ENCODE peak calls at places on chromosomes 7 and 10, in ten cellular contexts. C, E, U, X, R, B, S, N, F and O are unnamed samples.

GRCh38 chr10:68434657-68435056 is 27.6 kb upstream of the RUFY2 start:
- DNase-seq in X (no peak), C (no peak), S (no peak), B (no peak), F (no peak), U (no peak), N (no peak), R (no peak), E (no peak), O (no peak)

GRCh38 chr7:423312-424260 is 96.1 kb downstream of the PDGFA start:
- DNase-seq in X (no peak), U (no peak), F (no peak), S (no peak), R (no peak), C (no peak), B (no peak), N (no peak), E (peak), O (no peak)

GRCh38 chr10:124592736-124593430 is 131.3 kb downstream of the LHPP start:
- DNase-seq in N (no peak), F (no peak), C (no peak), X (no peak), U (peak), R (no peak), E (peak), S (no peak), B (no peak), O (no peak)

GRCh38 chr7:27188666-27189559 is 3.9 kb upstream of the HOXA11 start:
- DNase-seq in X (no peak), R (peak), N (no peak), E (peak), C (peak), S (peak), F (peak), U (no peak), B (no peak), O (no peak)

GRCh38 chr7:22786290-22786932 is 36.2 kb downstream of the TOMM7 start:
- DNase-seq in N (no peak), X (no peak), S (no peak), R (no peak), C (no peak), B (no peak), E (no peak), U (no peak), F (peak), O (no peak)

GRCh38 chr10:9579110-9579705 is 1438.5 kb upstream of the CELF2 start:
- DNase-seq in C (no peak), N (no peak), F (no peak), R (no peak), U (no peak), X (no peak), S (peak), E (no peak), B (no peak), O (no peak)

GRCh38 chr10:79347894-79348639 is 798 bp downstream of the PPIF start:
- DNase-seq in S (peak), X (peak), U (peak), R (peak), B (peak), F (peak), N (peak), C (peak), E (peak), O (peak)

GRCh38 chr7:102275123-102275703 is 11.5 kb upstream of the SH2B2 start:
- DNase-seq in S (no peak), R (no peak), U (peak), B (no peak), C (no peak), N (no peak), X (no peak), F (no peak), E (no peak), O (no peak)

GRCh38 chr10:62268399-62269076 is at the start of gene RTKN2:
- DNase-seq in B (peak), S (peak), F (peak), U (peak), X (peak), R (peak), E (peak), C (peak), N (peak), O (peak)

GRCh38 chr7:34156336-34156735 is 251.0 kb downstream of the BMPER start:
- DNase-seq in X (no peak), B (no peak), U (no peak), R (no peak), S (no peak), C (peak), N (no peak), E (no peak), F (no peak), O (peak)

GRCh38 chr7:105934577-105935185 is 28.4 kb upstream of the CDHR3 start:
- DNase-seq in R (no peak), E (no peak), N (no peak), C (peak), S (peak), B (peak), X (no peak), F (no peak), U (peak), O (peak)

GRCh38 chr7:44531421-44532380 is 9.4 kb downstream of the NPC1L1 start:
- DNase-seq in X (no peak), N (no peak), R (no peak), B (no peak), C (no peak), S (no peak), E (no peak), F (no peak), U (no peak), O (no peak)

GRCh38 chr7:21767300-21767900 is 178.3 kb downstream of the CDCA7L start:
- DNase-seq in S (peak), X (no peak), R (peak), B (peak), U (peak), F (peak), E (no peak), N (peak), C (peak), O (no peak)

GRCh38 chr10:77504870-77505257 is 132.7 kb downstream of the KCNMA1 start:
- DNase-seq in N (no peak), E (no peak), B (no peak), U (no peak), F (no peak), X (no peak), S (peak), C (no peak), R (no peak), O (no peak)

GRCh38 chr10:72688208-72688651 is 3.7 kb upstream of the MCU start:
- DNase-seq in X (no peak), C (peak), S (peak), R (no peak), B (no peak), U (no peak), F (peak), E (no peak), N (no peak), O (peak)

GRCh38 chr7:47326808-47327207 is 255.1 kb downstream of the TNS3 start:
- DNase-seq in X (no peak), U (peak), F (peak), B (no peak), C (peak), N (no peak), S (peak), R (no peak), E (peak), O (peak)

GRCh38 chr7:83362786-83363185 is 200.1 kb upstream of the PCLO start:
- DNase-seq in E (no peak), X (no peak), S (no peak), F (no peak), B (no peak), U (no peak), C (peak), N (no peak), R (no peak), O (no peak)

GRCh38 chr7:70583965-70584883 is 547.7 kb upstream of the GALNT17 start:
- DNase-seq in X (no peak), N (no peak), C (no peak), B (no peak), U (no peak), F (no peak), R (no peak), S (no peak), E (no peak), O (no peak)

GRCh38 chr7:1588978-1589377 is 19.1 kb upstream of the PSMG3 start:
- DNase-seq in F (no peak), X (no peak), E (no peak), B (no peak), S (no peak), R (no peak), U (no peak), C (no peak), N (no peak), O (no peak)

GRCh38 chr7:13829914-13830603 is 159.4 kb downstream of the ETV1 start:
- DNase-seq in E (no peak), S (peak), X (no peak), F (no peak), C (peak), B (peak), R (no peak), U (peak), N (no peak), O (peak)

GRCh38 chr10:33279276-33279675 is 55.2 kb downstream of the NRP1 start:
- DNase-seq in E (no peak), B (no peak), S (no peak), U (no peak), F (no peak), X (no peak), R (no peak), C (peak), N (no peak), O (no peak)

GRCh38 chr10:77576007-77576367 is 61.6 kb downstream of the KCNMA1 start:
- DNase-seq in R (no peak), E (no peak), C (no peak), U (no peak), F (no peak), N (no peak), B (no peak), X (no peak), S (no peak), O (no peak)

GRCh38 chr7:771241-772004 is 44.3 kb upstream of the PRKAR1B start:
- DNase-seq in R (no peak), B (no peak), E (peak), F (peak), U (peak), X (no peak), S (no peak), N (no peak), C (peak), O (no peak)

GRCh38 chr7:7565746-7566650 is 686 bp upstream of the MIOS start:
- DNase-seq in N (no peak), X (no peak), F (peak), E (peak), C (no peak), R (no peak), S (no peak), B (no peak), U (no peak), O (no peak)

GRCh38 chr10:117391436-117392205 is 16.4 kb upstream of the PDZD8 start:
- DNase-seq in N (no peak), E (no peak), B (no peak), U (peak), F (no peak), X (no peak), S (peak), C (peak), R (no peak), O (peak)

GRCh38 chr10:24382979-24383663 is 174.2 kb downstream of the KIAA1217 start:
- DNase-seq in X (no peak), R (no peak), B (no peak), F (peak), C (peak), N (peak), U (no peak), S (peak), E (no peak), O (no peak)

GRCh38 chr7:24980695-24981543 is 941 bp upstream of the OSBPL3 start:
- DNase-seq in U (peak), E (peak), B (peak), N (peak), X (peak), C (peak), S (peak), R (peak), F (peak), O (peak)

GRCh38 chr10:28897617-28898464 is 220.5 kb downstream of the BAMBI start:
- DNase-seq in E (no peak), B (peak), N (no peak), U (peak), X (no peak), R (no peak), C (peak), F (no peak), S (peak), O (no peak)

GRCh38 chr10:78566216-78567135 is 502.3 kb upstream of the ZMIZ1 start:
- DNase-seq in X (no peak), B (no peak), E (no peak), U (no peak), S (no peak), N (no peak), R (no peak), F (no peak), C (no peak), O (peak)

GRCh38 chr10:6516877-6517276 is 63.2 kb downstream of the PRKCQ start:
- DNase-seq in B (peak), F (no peak), X (no peak), U (no peak), E (no peak), R (no peak), C (no peak), S (no peak), N (no peak), O (no peak)